ENCODE peak calls at places on chromosomes 7 and 10, in five cellular contexts. D is WTC11; F is stimulated activated CD4-positive, alpha-beta T cell treated with anti-CD3 and anti-CD28 coated beads, Interleukin-12 subunit alpha, Interleukin-12 subunit beta, amount 100 ng/mL, for 48 hours; T is substantia nigra; P is lower lobe of right lung. C is an unnamed sample.

GRCh38 chr7:143901360-143901709 is 641 bp downstream of the TCAF1 start:
- DNase-seq in D (no peak), F (no peak), T (no peak), P (peak), C (no peak)

GRCh38 chr10:35216303-35216905 is 89.8 kb downstream of the CREM start:
- DNase-seq in D (no peak), F (no peak), T (no peak), P (peak), C (no peak)

GRCh38 chr10:7494034-7494433 is 83.2 kb upstream of the SFMBT2 start:
- DNase-seq in D (no peak), F (no peak), T (no peak), P (no peak), C (no peak)

GRCh38 chr10:21314234-21314633 is 211.2 kb downstream of the SKIDA1 start:
- DNase-seq in D (no peak), F (no peak), T (no peak), P (no peak), C (no peak)

GRCh38 chr10:30812018-30812851 is 182.7 kb upstream of the LYZL2 start:
- DNase-seq in D (no peak), F (no peak), T (no peak), P (no peak), C (no peak)

GRCh38 chr7:118372530-118372929 is 148.0 kb downstream of the ANKRD7 start:
- DNase-seq in D (no peak), F (no peak), T (no peak), P (no peak), C (no peak)

GRCh38 chr7:122768827-122769226 is 66.1 kb upstream of the RNF148 start:
- DNase-seq in D (no peak), F (no peak), T (no peak), P (no peak), C (no peak)

GRCh38 chr7:102021841-102022618 is 204.6 kb downstream of the CUX1 start:
- DNase-seq in D (no peak), F (no peak), T (no peak), P (peak), C (no peak)

GRCh38 chr10:688287-688620 is 1.2 kb downstream of the DIP2C start:
- DNase-seq in D (no peak), F (no peak), T (no peak), P (no peak), C (no peak)

GRCh38 chr7:37112882-37113281 is 335.8 kb downstream of the ELMO1 start:
- DNase-seq in D (no peak), F (no peak), T (no peak), P (no peak), C (no peak)

GRCh38 chr7:101410743-101411476 is 48.2 kb downstream of the COL26A1 start:
- DNase-seq in D (peak), F (peak), T (no peak), P (peak), C (peak)

GRCh38 chr10:21849624-21850023 is 153.9 kb downstream of the DNAJC1 start:
- DNase-seq in D (no peak), F (no peak), T (no peak), P (no peak), C (no peak)

GRCh38 chr10:72019085-72019876 is 55.1 kb downstream of the CHST3 start:
- DNase-seq in D (no peak), F (no peak), T (no peak), P (no peak), C (no peak)

GRCh38 chr10:93916257-93917063 is 22.7 kb downstream of the SLC35G1 start:
- DNase-seq in D (no peak), F (no peak), T (no peak), P (no peak), C (no peak)

GRCh38 chr10:46230615-46231014 is 56.2 kb upstream of the ANTXRL start:
- DNase-seq in D (no peak), F (no peak), T (no peak), P (no peak), C (no peak)

GRCh38 chr7:41003031-41003925 is 699.6 kb downstream of the INHBA start:
- DNase-seq in D (peak), F (peak), T (no peak), P (peak), C (peak)

GRCh38 chr10:70588255-70588654 is 14.3 kb downstream of the PRF1 start:
- DNase-seq in D (no peak), F (no peak), T (no peak), P (no peak), C (no peak)

GRCh38 chr7:107579546-107579880 is 533 bp upstream of the BCAP29 start:
- DNase-seq in D (no peak), F (no peak), T (no peak), P (no peak), C (no peak)

GRCh38 chr7:122303971-122304603 is 463 bp downstream of the FEZF1 start:
- DNase-seq in D (peak), F (no peak), T (no peak), P (peak), C (peak)

GRCh38 chr10:113780681-113781250 is 29.3 kb downstream of the PLEKHS1 start:
- DNase-seq in D (no peak), F (no peak), T (no peak), P (no peak), C (no peak)

GRCh38 chr7:137169282-137169698 is 174.2 kb downstream of the PTN start:
- DNase-seq in D (peak), F (no peak), T (peak), P (no peak), C (peak)

GRCh38 chr10:112778579-112778978 is 171.5 kb upstream of the TCF7L2 start:
- DNase-seq in D (no peak), F (no peak), T (no peak), P (no peak), C (no peak)

GRCh38 chr7:96973986-96974385 is 31.4 kb upstream of the DLX6 start:
- DNase-seq in D (no peak), F (no peak), T (no peak), P (no peak), C (no peak)

GRCh38 chr10:132098539-132099421 is 33.0 kb downstream of the JAKMIP3 start:
- DNase-seq in D (no peak), F (no peak), T (no peak), P (peak), C (no peak)

GRCh38 chr7:50782376-50783208 is at the start of gene GRB10:
- DNase-seq in D (peak), F (no peak), T (peak), P (peak), C (peak)

GRCh38 chr7:101234636-101235035 is 3.0 kb downstream of the CLDN15 start:
- DNase-seq in D (no peak), F (no peak), T (no peak), P (no peak), C (no peak)

GRCh38 chr7:141074162-141074989 is 512 bp downstream of the TMEM178B start:
- DNase-seq in D (peak), F (no peak), T (no peak), P (no peak), C (peak)

GRCh38 chr7:131040467-131040932 is 287.2 kb upstream of the MKLN1 start:
- DNase-seq in D (peak), F (peak), T (no peak), P (no peak), C (peak)

GRCh38 chr7:55055479-55055878 is 36.7 kb downstream of the EGFR start:
- DNase-seq in D (no peak), F (no peak), T (no peak), P (no peak), C (no peak)

GRCh38 chr10:73119457-73119856 is 9.2 kb downstream of the NUDT13 start:
- DNase-seq in D (no peak), F (no peak), T (no peak), P (no peak), C (no peak)

GRCh38 chr10:3980660-3981059 is 195.7 kb upstream of the KLF6 start:
- DNase-seq in D (no peak), F (no peak), T (no peak), P (no peak), C (no peak)

GRCh38 chr7:99808766-99809165 is 19.0 kb upstream of the CYP3A43 start:
- DNase-seq in D (no peak), F (no peak), T (no peak), P (no peak), C (no peak)